ENCODE peak calls at places on chromosomes 5 and 9, in five cellular contexts. R is K562; L is tibial nerve; X is CD4-positive, alpha-beta memory T cell; Q is lung. D is an unnamed sample.
A peak's percentile ranks its signal among the peaks of the same experiment; 100 is the strongest.

GRCh38 chr5:126917918-126918623 is 112.3 kb downstream of the MARCHF3 start:
- DNase-seq in R (peak; percentile 25), L (no peak), X (no peak), Q (no peak), D (no peak)

GRCh38 chr5:79436224-79436623 is 77.7 kb downstream of the HOMER1 start:
- DNase-seq in R (no peak), L (no peak), X (no peak), Q (no peak), D (no peak)

GRCh38 chr5:147417133-147417813 is 92.6 kb downstream of the DPYSL3 start:
- DNase-seq in R (no peak), L (no peak), X (no peak), Q (peak; percentile 79), D (no peak)

GRCh38 chr9:124254261-124254682 is 3.5 kb upstream of the NEK6 start:
- DNase-seq in R (no peak), L (no peak), X (no peak), Q (no peak), D (no peak)

GRCh38 chr9:96187108-96187695 is 114.8 kb downstream of the HSD17B3 start:
- DNase-seq in R (no peak), L (no peak), X (no peak), Q (no peak), D (no peak)

GRCh38 chr5:111800351-111800750 is 43.4 kb upstream of the NREP start:
- DNase-seq in R (no peak), L (no peak), X (no peak), Q (no peak), D (no peak)

GRCh38 chr9:117835798-117836197 is 131.6 kb downstream of the TLR4 start:
- DNase-seq in R (no peak), L (no peak), X (no peak), Q (no peak), D (no peak)

GRCh38 chr5:73483676-73484075 is 14.6 kb upstream of the BTF3 start:
- DNase-seq in R (no peak), L (no peak), X (no peak), Q (no peak), D (no peak)

GRCh38 chr9:95778957-95779356 is 96.5 kb upstream of the ERCC6L2 start:
- DNase-seq in R (no peak), L (peak; percentile 46), X (no peak), Q (peak; percentile 61), D (no peak)

GRCh38 chr5:16265141-16265540 is 85.5 kb upstream of the MARCHF11 start:
- DNase-seq in R (no peak), L (no peak), X (no peak), Q (no peak), D (no peak)

GRCh38 chr9:2567922-2568321 is 53.7 kb upstream of the VLDLR start:
- DNase-seq in R (no peak), L (no peak), X (no peak), Q (no peak), D (no peak)

GRCh38 chr9:69874301-69875060 is 53.9 kb downstream of the CFAP95 start:
- DNase-seq in R (no peak), L (no peak), X (no peak), Q (no peak), D (no peak)

GRCh38 chr5:131386779-131387178 is 122.9 kb downstream of the CDC42SE2 start:
- DNase-seq in R (no peak), L (no peak), X (no peak), Q (no peak), D (no peak)

GRCh38 chr5:136679233-136679632 is 313.9 kb upstream of the TRPC7 start:
- DNase-seq in R (no peak), L (no peak), X (no peak), Q (no peak), D (no peak)

GRCh38 chr5:10460252-10460906 is 18.7 kb downstream of the ROPN1L start:
- DNase-seq in R (no peak), L (no peak), X (no peak), Q (no peak), D (no peak)

GRCh38 chr5:120942551-120942950 is 478.5 kb downstream of the PRR16 start:
- DNase-seq in R (no peak), L (no peak), X (no peak), Q (no peak), D (no peak)

GRCh38 chr9:114837923-114838322 is 32.1 kb upstream of the TNFSF15 start:
- DNase-seq in R (no peak), L (no peak), X (no peak), Q (no peak), D (no peak)

GRCh38 chr5:26805076-26805475 is 233.3 kb downstream of the CDH9 start:
- DNase-seq in R (no peak), L (no peak), X (no peak), Q (no peak), D (no peak)

GRCh38 chr9:14895806-14896205 is 14.4 kb downstream of the FREM1 start:
- DNase-seq in R (no peak), L (no peak), X (no peak), Q (no peak), D (no peak)

GRCh38 chr5:169772256-169772655 is 135.2 kb downstream of the DOCK2 start:
- DNase-seq in R (no peak), L (no peak), X (no peak), Q (no peak), D (no peak)

GRCh38 chr9:10112798-10113197 is 500.0 kb downstream of the PTPRD start:
- DNase-seq in R (no peak), L (no peak), X (no peak), Q (no peak), D (no peak)

GRCh38 chr9:134055981-134056461 is 11.8 kb downstream of the BRD3 start:
- DNase-seq in R (no peak), L (peak; percentile 62), X (no peak), Q (peak; percentile 83), D (no peak)

GRCh38 chr5:170141636-170142035 is 35.9 kb downstream of the FOXI1 start:
- DNase-seq in R (no peak), L (no peak), X (no peak), Q (no peak), D (no peak)

GRCh38 chr9:111674319-111674718 is 12.9 kb downstream of the GNG10 start:
- DNase-seq in R (no peak), L (no peak), X (no peak), Q (no peak), D (no peak)

GRCh38 chr9:2354216-2354615 is 267.4 kb upstream of the VLDLR start:
- DNase-seq in R (no peak), L (no peak), X (no peak), Q (no peak), D (no peak)

GRCh38 chr5:143229896-143230675 is 173.4 kb downstream of the NR3C1 start:
- DNase-seq in R (no peak), L (no peak), X (peak; percentile 67), Q (no peak), D (no peak)

GRCh38 chr5:168611163-168611562 is 32.0 kb upstream of the PANK3 start:
- DNase-seq in R (no peak), L (no peak), X (no peak), Q (no peak), D (no peak)

GRCh38 chr9:98248737-98249474 is 6.5 kb downstream of the TBC1D2 start:
- DNase-seq in R (peak; percentile 42), L (no peak), X (no peak), Q (peak; percentile 82), D (no peak)

GRCh38 chr5:51382759-51383493 is at the start of gene ISL1:
- DNase-seq in R (peak; percentile 26), L (no peak), X (no peak), Q (peak; percentile 35), D (no peak)

GRCh38 chr5:172455511-172456061 is 1.3 kb upstream of the SH3PXD2B start:
- DNase-seq in R (no peak), L (no peak), X (no peak), Q (no peak), D (no peak)

GRCh38 chr5:172458956-172459355 is 4.6 kb upstream of the SH3PXD2B start:
- DNase-seq in R (no peak), L (no peak), X (no peak), Q (no peak), D (no peak)

GRCh38 chr5:172456076-172456800 is 1.9 kb upstream of the SH3PXD2B start:
- DNase-seq in R (no peak), L (no peak), X (no peak), Q (no peak), D (no peak)

GRCh38 chr5:172463031-172463430 is 8.7 kb upstream of the SH3PXD2B start:
- DNase-seq in R (no peak), L (no peak), X (no peak), Q (no peak), D (no peak)

GRCh38 chr5:172459396-172460165 is 5.3 kb upstream of the SH3PXD2B start:
- DNase-seq in R (no peak), L (no peak), X (no peak), Q (no peak), D (no peak)
- H3K27ac ChIP-seq in R (no peak overlapping the region), L (no peak overlapping the region), X (no peak overlapping the region), Q (no peak overlapping the region), D (no peak overlapping the region)

GRCh38 chr5:33474004-33474403 is 33.2 kb downstream of the TARS1 start:
- DNase-seq in R (no peak), L (no peak), X (no peak), Q (no peak), D (no peak)
- H3K4me3 ChIP-seq in R (no peak overlapping the region), L (no peak overlapping the region), X (no peak overlapping the region), Q (no peak overlapping the region), D (no peak overlapping the region)

GRCh38 chr9:110078626-110079025 is 129.3 kb downstream of the C9orf152 start:
- DNase-seq in R (no peak), L (no peak), X (no peak), Q (no peak), D (no peak)
- H3K4me1 ChIP-seq in R (no peaks in the 10 kb centered on the region), L (peaks cover 4% of the 10 kb centered on the region), X (peaks cover 11% of the 10 kb centered on the region), Q (peaks cover 37% of the 10 kb centered on the region), D (no peaks in the 10 kb centered on the region)

DNA sequence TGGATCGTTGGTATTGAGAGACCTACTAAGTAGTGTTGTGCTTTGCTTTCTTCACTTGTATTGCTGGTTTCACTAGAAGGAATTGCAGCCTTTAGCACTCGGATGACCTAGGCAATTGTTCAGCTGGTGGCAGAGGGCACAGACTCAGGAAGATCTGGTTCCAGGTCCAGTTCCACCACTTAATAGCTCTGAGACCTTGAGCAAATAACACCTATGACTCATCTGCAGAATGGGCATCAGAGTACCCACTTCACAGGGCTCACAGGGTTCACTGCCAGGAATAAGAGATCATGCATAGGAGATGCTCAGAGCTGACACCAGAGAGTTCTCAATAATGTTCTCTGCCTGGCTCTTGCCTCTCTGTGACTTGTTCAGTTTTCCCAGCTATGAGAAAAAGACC is 133.6 kb downstream of the SIL1 start:
- DNase-seq in R (no peak), L (no peak), X (no peak), Q (peak; percentile 66), D (no peak)
- H3K27ac ChIP-seq in R (no peak overlapping the region), L (no peak overlapping the region), X (no peak overlapping the region), Q (no peak overlapping the region), D (no peak overlapping the region)

D was measured in iPS DF 6.9.